ENCODE peak calls at places on chromosome 21, in seven cellular contexts. One of them, this sample, is unnamed.

GRCh38 chr21:32463889-32464300 is 51.4 kb downstream of the EVA1C start:
- DNase-seq in prostate gland: peak
- DNase-seq in heart left ventricle: no peak
- DNase-seq in foreskin fibroblast: peak
- DNase-seq in suprapubic skin: no peak
- DNase-seq in OCI-LY7: no peak
- DNase-seq in fibroblast of lung: peak
- DNase-seq in this sample: peak

GRCh38 chr21:25999935-26000582 is 170.5 kb downstream of the APP start:
- DNase-seq in prostate gland: no peak
- DNase-seq in heart left ventricle: no peak
- DNase-seq in foreskin fibroblast: no peak
- DNase-seq in suprapubic skin: no peak
- DNase-seq in OCI-LY7: no peak
- DNase-seq in fibroblast of lung: no peak
- DNase-seq in this sample: no peak

GRCh38 chr21:43731476-43731875 is 12.5 kb downstream of the PDXK start:
- DNase-seq in prostate gland: no peak
- DNase-seq in heart left ventricle: no peak
- DNase-seq in foreskin fibroblast: no peak
- DNase-seq in suprapubic skin: no peak
- DNase-seq in OCI-LY7: no peak
- DNase-seq in fibroblast of lung: no peak
- DNase-seq in this sample: no peak

GRCh38 chr21:43598416-43599120 is 60.7 kb downstream of the HSF2BP start:
- DNase-seq in prostate gland: no peak
- DNase-seq in heart left ventricle: no peak
- DNase-seq in foreskin fibroblast: peak
- DNase-seq in suprapubic skin: no peak
- DNase-seq in OCI-LY7: no peak
- DNase-seq in fibroblast of lung: peak
- DNase-seq in this sample: peak

GRCh38 chr21:42568377-42568776 is 54.7 kb downstream of the SLC37A1 start:
- DNase-seq in prostate gland: no peak
- DNase-seq in heart left ventricle: no peak
- DNase-seq in foreskin fibroblast: no peak
- DNase-seq in suprapubic skin: peak
- DNase-seq in OCI-LY7: no peak
- DNase-seq in fibroblast of lung: no peak
- DNase-seq in this sample: no peak

GRCh38 chr21:43609501-43610340 is 49.6 kb downstream of the HSF2BP start:
- DNase-seq in prostate gland: peak
- DNase-seq in heart left ventricle: peak
- DNase-seq in foreskin fibroblast: peak
- DNase-seq in suprapubic skin: no peak
- DNase-seq in OCI-LY7: no peak
- DNase-seq in fibroblast of lung: peak
- DNase-seq in this sample: peak

GRCh38 chr21:37582613-37583012 is 216.0 kb downstream of the DYRK1A start:
- DNase-seq in prostate gland: peak
- DNase-seq in heart left ventricle: no peak
- DNase-seq in foreskin fibroblast: peak
- DNase-seq in suprapubic skin: no peak
- DNase-seq in OCI-LY7: peak
- DNase-seq in fibroblast of lung: peak
- DNase-seq in this sample: peak

GRCh38 chr21:19489930-19490329 is 1086.3 kb upstream of the TMPRSS15 start:
- DNase-seq in prostate gland: no peak
- DNase-seq in heart left ventricle: no peak
- DNase-seq in foreskin fibroblast: no peak
- DNase-seq in suprapubic skin: no peak
- DNase-seq in OCI-LY7: no peak
- DNase-seq in fibroblast of lung: no peak
- DNase-seq in this sample: no peak

GRCh38 chr21:38136201-38136600 is 120.6 kb upstream of the KCNJ15 start:
- DNase-seq in prostate gland: peak
- DNase-seq in heart left ventricle: no peak
- DNase-seq in foreskin fibroblast: peak
- DNase-seq in suprapubic skin: no peak
- DNase-seq in OCI-LY7: no peak
- DNase-seq in fibroblast of lung: peak
- DNase-seq in this sample: peak

GRCh38 chr21:43752758-43753438 is 23.2 kb downstream of the CSTB start:
- DNase-seq in prostate gland: no peak
- DNase-seq in heart left ventricle: no peak
- DNase-seq in foreskin fibroblast: no peak
- DNase-seq in suprapubic skin: no peak
- DNase-seq in OCI-LY7: no peak
- DNase-seq in fibroblast of lung: peak
- DNase-seq in this sample: no peak

GRCh38 chr21:38661296-38662223 is 144.2 kb upstream of the ETS2 start:
- DNase-seq in prostate gland: peak
- DNase-seq in heart left ventricle: peak
- DNase-seq in foreskin fibroblast: peak
- DNase-seq in suprapubic skin: no peak
- DNase-seq in OCI-LY7: no peak
- DNase-seq in fibroblast of lung: peak
- DNase-seq in this sample: peak

GRCh38 chr21:21003701-21004100 is 5.5 kb downstream of the NCAM2 start:
- DNase-seq in prostate gland: no peak
- DNase-seq in heart left ventricle: no peak
- DNase-seq in foreskin fibroblast: peak
- DNase-seq in suprapubic skin: no peak
- DNase-seq in OCI-LY7: peak
- DNase-seq in fibroblast of lung: peak
- DNase-seq in this sample: peak

GRCh38 chr21:27321791-27322190 is 354.9 kb upstream of the ADAMTS5 start:
- DNase-seq in prostate gland: no peak
- DNase-seq in heart left ventricle: no peak
- DNase-seq in foreskin fibroblast: no peak
- DNase-seq in suprapubic skin: no peak
- DNase-seq in OCI-LY7: no peak
- DNase-seq in fibroblast of lung: no peak
- DNase-seq in this sample: no peak

DNA sequence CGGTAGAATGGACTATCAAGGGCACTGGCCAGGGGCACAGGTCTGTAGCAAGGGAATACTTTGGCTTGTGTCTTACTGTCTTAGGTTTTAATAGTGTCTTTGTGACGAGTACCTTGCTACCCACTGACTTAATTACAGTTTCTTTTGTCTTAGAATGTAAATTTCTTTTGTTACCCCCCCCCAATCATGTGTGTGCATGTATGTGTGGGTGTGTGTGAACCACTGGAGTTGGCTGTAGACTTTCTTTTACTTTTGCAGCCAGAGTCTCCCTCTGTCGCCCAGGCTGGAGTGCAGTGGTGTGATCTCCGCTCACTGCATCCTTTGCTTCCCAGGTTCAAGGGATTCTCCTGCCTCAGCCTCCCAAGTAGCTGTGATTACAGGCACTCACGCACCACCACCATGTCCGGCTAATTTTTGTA is 61.8 kb upstream of the CLDN14 start:
- DNase-seq in prostate gland: no peak
- DNase-seq in heart left ventricle: no peak
- DNase-seq in foreskin fibroblast: no peak
- DNase-seq in suprapubic skin: no peak
- DNase-seq in OCI-LY7: no peak
- DNase-seq in fibroblast of lung: no peak
- DNase-seq in this sample: no peak
- H3K4me3 ChIP-seq in prostate gland: no peak
- H3K4me3 ChIP-seq in heart left ventricle: no peak
- H3K4me3 ChIP-seq in foreskin fibroblast: no peak
- H3K4me3 ChIP-seq in suprapubic skin: no peak
- H3K4me3 ChIP-seq in OCI-LY7: no peak
- H3K4me3 ChIP-seq in fibroblast of lung: no peak
- H3K4me3 ChIP-seq in this sample: no peak

DNA sequence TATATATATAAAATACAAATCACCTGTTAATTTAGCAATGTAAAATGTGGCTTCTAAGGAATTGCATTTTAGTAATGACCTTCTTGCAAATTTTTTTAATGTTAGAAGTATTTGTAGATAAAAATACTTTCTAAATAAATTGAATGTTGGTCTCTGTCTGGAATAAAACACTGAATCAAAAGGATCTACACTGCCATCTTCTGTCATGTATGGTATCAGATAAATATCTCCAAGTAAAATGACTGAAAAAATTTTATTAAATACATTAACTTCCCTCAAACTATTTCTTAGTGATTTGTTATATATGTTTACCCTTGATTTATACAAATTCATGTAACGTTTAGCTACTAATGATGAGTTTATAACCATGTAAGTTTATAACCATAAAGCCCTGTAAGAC is 2029.3 kb downstream of the MRPL39 start:
- DNase-seq in prostate gland: no peak
- DNase-seq in heart left ventricle: no peak
- DNase-seq in foreskin fibroblast: no peak
- DNase-seq in suprapubic skin: no peak
- DNase-seq in OCI-LY7: no peak
- DNase-seq in fibroblast of lung: no peak
- DNase-seq in this sample: no peak
- TF ChIP-seq CTCF in prostate gland: no peak
- TF ChIP-seq CTCF in heart left ventricle: no peak
- TF ChIP-seq CTCF in foreskin fibroblast: no peak
- TF ChIP-seq CTCF in suprapubic skin: no peak
- TF ChIP-seq CTCF in OCI-LY7: no peak
- TF ChIP-seq CTCF in fibroblast of lung: no peak
- TF ChIP-seq CTCF in this sample: no peak

DNA sequence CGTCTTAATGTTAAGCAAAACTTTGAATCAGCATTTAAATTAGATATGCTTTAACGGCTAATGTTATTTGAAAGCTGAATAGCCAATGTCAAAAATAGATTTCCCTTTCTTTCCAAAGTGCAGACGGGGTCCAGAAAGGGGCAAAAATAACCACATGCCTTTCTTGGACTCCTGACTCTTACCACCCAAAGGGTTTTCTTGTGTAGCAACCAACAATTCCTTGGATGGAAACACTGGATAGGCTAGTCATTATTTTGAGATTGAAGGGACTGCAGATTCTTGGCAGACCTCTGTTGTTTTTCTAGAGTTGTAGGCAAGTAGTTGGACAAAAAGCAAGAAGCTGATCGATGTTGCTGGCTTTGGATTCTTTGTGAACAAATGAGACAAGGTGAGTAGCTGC is 107.0 kb downstream of the MRPS6 start:
- DNase-seq in prostate gland: no peak
- DNase-seq in heart left ventricle: no peak
- DNase-seq in foreskin fibroblast: no peak
- DNase-seq in suprapubic skin: no peak
- DNase-seq in OCI-LY7: no peak
- DNase-seq in fibroblast of lung: no peak
- DNase-seq in this sample: no peak
- H3K4me3 ChIP-seq in prostate gland: no peak
- H3K4me3 ChIP-seq in heart left ventricle: peak
- H3K4me3 ChIP-seq in foreskin fibroblast: no peak
- H3K4me3 ChIP-seq in suprapubic skin: no peak
- H3K4me3 ChIP-seq in OCI-LY7: no peak
- H3K4me3 ChIP-seq in fibroblast of lung: no peak
- H3K4me3 ChIP-seq in this sample: no peak

GRCh38 chr21:41071410-41071809 is 96.5 kb upstream of the BACE2 start:
- DNase-seq in prostate gland: no peak
- DNase-seq in heart left ventricle: no peak
- DNase-seq in foreskin fibroblast: no peak
- DNase-seq in suprapubic skin: no peak
- DNase-seq in OCI-LY7: peak
- DNase-seq in fibroblast of lung: no peak
- DNase-seq in this sample: no peak
- TF ChIP-seq CTCF in prostate gland: no peak
- TF ChIP-seq CTCF in heart left ventricle: no peak
- TF ChIP-seq CTCF in foreskin fibroblast: no peak
- TF ChIP-seq CTCF in suprapubic skin: no peak
- TF ChIP-seq CTCF in OCI-LY7: peak
- TF ChIP-seq CTCF in fibroblast of lung: no peak
- TF ChIP-seq CTCF in this sample: no peak

GRCh38 chr21:45438391-45439145 is 33.6 kb downstream of the COL18A1 start:
- DNase-seq in prostate gland: no peak
- DNase-seq in heart left ventricle: no peak
- DNase-seq in foreskin fibroblast: no peak
- DNase-seq in suprapubic skin: no peak
- DNase-seq in OCI-LY7: no peak
- DNase-seq in fibroblast of lung: no peak
- DNase-seq in this sample: no peak
- H3K4me3 ChIP-seq in prostate gland: peak
- H3K4me3 ChIP-seq in heart left ventricle: peak
- H3K4me3 ChIP-seq in foreskin fibroblast: peak
- H3K4me3 ChIP-seq in suprapubic skin: peak
- H3K4me3 ChIP-seq in OCI-LY7: no peak
- H3K4me3 ChIP-seq in fibroblast of lung: no peak
- H3K4me3 ChIP-seq in this sample: peak

DNA sequence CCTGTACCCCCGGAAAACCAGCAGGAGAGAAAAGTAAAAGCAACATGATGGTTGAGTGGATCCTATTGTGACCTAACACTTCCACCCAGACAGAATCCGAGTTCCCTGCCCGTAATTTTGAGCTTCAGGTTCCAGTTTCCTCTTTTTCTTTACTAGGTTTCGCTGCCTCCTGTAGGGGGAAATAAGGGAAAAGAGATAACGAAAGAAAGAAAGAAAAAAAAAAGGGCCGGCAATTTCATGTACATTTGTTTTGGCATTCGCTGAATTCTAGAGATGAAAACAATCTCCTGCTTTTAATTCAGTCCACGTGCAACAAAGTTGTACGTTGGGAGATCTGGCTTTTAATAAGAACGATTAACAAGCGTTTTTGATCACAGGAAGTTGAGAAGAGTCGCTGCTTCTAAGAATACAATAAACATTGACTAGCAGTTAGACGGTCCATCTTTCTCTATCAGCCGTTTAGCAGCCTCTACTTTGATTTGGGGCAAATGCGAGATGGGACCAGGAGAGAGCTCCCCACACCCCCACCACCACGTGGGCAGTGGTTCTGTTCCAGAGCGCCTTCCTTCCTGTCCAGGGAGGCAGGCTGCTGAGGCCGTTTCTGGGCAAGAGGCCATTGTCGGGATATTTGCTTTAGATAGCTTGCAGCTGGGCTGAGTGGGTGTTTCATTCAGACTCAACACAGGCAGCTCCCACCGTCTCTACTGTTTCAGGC is 155.9 kb upstream of the RUNX1 start:
- DNase-seq in prostate gland: peak
- DNase-seq in heart left ventricle: peak
- DNase-seq in foreskin fibroblast: peak
- DNase-seq in suprapubic skin: peak
- DNase-seq in OCI-LY7: peak
- DNase-seq in fibroblast of lung: peak
- DNase-seq in this sample: peak
- TF ChIP-seq CTCF in prostate gland: no peak
- TF ChIP-seq CTCF in heart left ventricle: no peak
- TF ChIP-seq CTCF in foreskin fibroblast: peak
- TF ChIP-seq CTCF in suprapubic skin: no peak
- TF ChIP-seq CTCF in OCI-LY7: peak
- TF ChIP-seq CTCF in fibroblast of lung: peak
- TF ChIP-seq CTCF in this sample: peak